ENCODE peak calls at places on chromosomes 7 and 10, in seven cellular contexts. One of them, this sample, is unnamed.

GRCh38 chr7:91128574-91129348 is 135.5 kb upstream of the FZD1 start:
- DNase-seq in stimulated activated CD8-positive, alpha-beta memory T cell treated with anti-CD3 and anti-CD28 coated beads, Interleukin-4, amount 100 ng/mL, for 1 hour: no peak
- DNase-seq in neuronal stem cell: no peak
- DNase-seq in ureter: no peak
- DNase-seq in fibroblast of pulmonary artery: peak; percentile 7
- DNase-seq in colonic mucosa: no peak
- DNase-seq in T-helper 1 cell: no peak
- DNase-seq in this sample: no peak

GRCh38 chr10:31603245-31604087 is 284.4 kb downstream of the ZEB1 start:
- DNase-seq in stimulated activated CD8-positive, alpha-beta memory T cell treated with anti-CD3 and anti-CD28 coated beads, Interleukin-4, amount 100 ng/mL, for 1 hour: peak; percentile 39
- DNase-seq in neuronal stem cell: peak; percentile 95
- DNase-seq in ureter: peak; percentile 96
- DNase-seq in fibroblast of pulmonary artery: peak; percentile 91
- DNase-seq in colonic mucosa: peak; percentile 93
- DNase-seq in T-helper 1 cell: peak; percentile 47
- DNase-seq in this sample: no peak

GRCh38 chr7:38020134-38020533 is 99.7 kb downstream of the EPDR1 start:
- DNase-seq in stimulated activated CD8-positive, alpha-beta memory T cell treated with anti-CD3 and anti-CD28 coated beads, Interleukin-4, amount 100 ng/mL, for 1 hour: no peak
- DNase-seq in neuronal stem cell: no peak
- DNase-seq in ureter: no peak
- DNase-seq in fibroblast of pulmonary artery: no peak
- DNase-seq in colonic mucosa: no peak
- DNase-seq in T-helper 1 cell: no peak
- DNase-seq in this sample: no peak

GRCh38 chr10:112278871-112279270 is 4.3 kb upstream of the TECTB start:
- DNase-seq in stimulated activated CD8-positive, alpha-beta memory T cell treated with anti-CD3 and anti-CD28 coated beads, Interleukin-4, amount 100 ng/mL, for 1 hour: no peak
- DNase-seq in neuronal stem cell: no peak
- DNase-seq in ureter: no peak
- DNase-seq in fibroblast of pulmonary artery: no peak
- DNase-seq in colonic mucosa: no peak
- DNase-seq in T-helper 1 cell: no peak
- DNase-seq in this sample: no peak

GRCh38 chr7:145624618-145625017 is 492.0 kb upstream of the CNTNAP2 start:
- DNase-seq in stimulated activated CD8-positive, alpha-beta memory T cell treated with anti-CD3 and anti-CD28 coated beads, Interleukin-4, amount 100 ng/mL, for 1 hour: no peak
- DNase-seq in neuronal stem cell: no peak
- DNase-seq in ureter: no peak
- DNase-seq in fibroblast of pulmonary artery: no peak
- DNase-seq in colonic mucosa: no peak
- DNase-seq in T-helper 1 cell: no peak
- DNase-seq in this sample: no peak

GRCh38 chr10:43867667-43868361 is 219.1 kb upstream of the ZNF32 start:
- DNase-seq in stimulated activated CD8-positive, alpha-beta memory T cell treated with anti-CD3 and anti-CD28 coated beads, Interleukin-4, amount 100 ng/mL, for 1 hour: no peak
- DNase-seq in neuronal stem cell: no peak
- DNase-seq in ureter: no peak
- DNase-seq in fibroblast of pulmonary artery: peak; percentile 82
- DNase-seq in colonic mucosa: no peak
- DNase-seq in T-helper 1 cell: no peak
- DNase-seq in this sample: no peak

GRCh38 chr10:76444034-76444800 is 1012.8 kb downstream of the LRMDA start:
- DNase-seq in stimulated activated CD8-positive, alpha-beta memory T cell treated with anti-CD3 and anti-CD28 coated beads, Interleukin-4, amount 100 ng/mL, for 1 hour: no peak
- DNase-seq in neuronal stem cell: no peak
- DNase-seq in ureter: no peak
- DNase-seq in fibroblast of pulmonary artery: peak; percentile 47
- DNase-seq in colonic mucosa: no peak
- DNase-seq in T-helper 1 cell: no peak
- DNase-seq in this sample: no peak

GRCh38 chr7:155884225-155885161 is 72.2 kb upstream of the SHH start:
- DNase-seq in stimulated activated CD8-positive, alpha-beta memory T cell treated with anti-CD3 and anti-CD28 coated beads, Interleukin-4, amount 100 ng/mL, for 1 hour: no peak
- DNase-seq in neuronal stem cell: no peak
- DNase-seq in ureter: no peak
- DNase-seq in fibroblast of pulmonary artery: no peak
- DNase-seq in colonic mucosa: no peak
- DNase-seq in T-helper 1 cell: no peak
- DNase-seq in this sample: no peak

GRCh38 chr7:22105550-22105949 is 159.9 kb upstream of the CDCA7L start:
- DNase-seq in stimulated activated CD8-positive, alpha-beta memory T cell treated with anti-CD3 and anti-CD28 coated beads, Interleukin-4, amount 100 ng/mL, for 1 hour: no peak
- DNase-seq in neuronal stem cell: no peak
- DNase-seq in ureter: no peak
- DNase-seq in fibroblast of pulmonary artery: no peak
- DNase-seq in colonic mucosa: no peak
- DNase-seq in T-helper 1 cell: no peak
- DNase-seq in this sample: no peak

GRCh38 chr7:53624391-53624790 is 589.0 kb downstream of the POM121L12 start:
- DNase-seq in stimulated activated CD8-positive, alpha-beta memory T cell treated with anti-CD3 and anti-CD28 coated beads, Interleukin-4, amount 100 ng/mL, for 1 hour: no peak
- DNase-seq in neuronal stem cell: no peak
- DNase-seq in ureter: no peak
- DNase-seq in fibroblast of pulmonary artery: no peak
- DNase-seq in colonic mucosa: no peak
- DNase-seq in T-helper 1 cell: no peak
- DNase-seq in this sample: no peak

GRCh38 chr7:100477871-100478248 is 1.2 kb downstream of the TSC22D4 start:
- DNase-seq in stimulated activated CD8-positive, alpha-beta memory T cell treated with anti-CD3 and anti-CD28 coated beads, Interleukin-4, amount 100 ng/mL, for 1 hour: no peak
- DNase-seq in neuronal stem cell: no peak
- DNase-seq in ureter: no peak
- DNase-seq in fibroblast of pulmonary artery: no peak
- DNase-seq in colonic mucosa: no peak
- DNase-seq in T-helper 1 cell: no peak
- DNase-seq in this sample: no peak

GRCh38 chr10:33376976-33377657 is 42.6 kb upstream of the NRP1 start:
- DNase-seq in stimulated activated CD8-positive, alpha-beta memory T cell treated with anti-CD3 and anti-CD28 coated beads, Interleukin-4, amount 100 ng/mL, for 1 hour: no peak
- DNase-seq in neuronal stem cell: no peak
- DNase-seq in ureter: no peak
- DNase-seq in fibroblast of pulmonary artery: peak; percentile 71
- DNase-seq in colonic mucosa: no peak
- DNase-seq in T-helper 1 cell: no peak
- DNase-seq in this sample: no peak

GRCh38 chr7:85947767-85948166 is 695.9 kb upstream of the GRM3 start:
- DNase-seq in stimulated activated CD8-positive, alpha-beta memory T cell treated with anti-CD3 and anti-CD28 coated beads, Interleukin-4, amount 100 ng/mL, for 1 hour: no peak
- DNase-seq in neuronal stem cell: no peak
- DNase-seq in ureter: no peak
- DNase-seq in fibroblast of pulmonary artery: no peak
- DNase-seq in colonic mucosa: no peak
- DNase-seq in T-helper 1 cell: no peak
- DNase-seq in this sample: no peak

GRCh38 chr7:52119537-52119936 is 802.9 kb upstream of the COBL start:
- DNase-seq in stimulated activated CD8-positive, alpha-beta memory T cell treated with anti-CD3 and anti-CD28 coated beads, Interleukin-4, amount 100 ng/mL, for 1 hour: no peak
- DNase-seq in neuronal stem cell: peak; percentile 57
- DNase-seq in ureter: no peak
- DNase-seq in fibroblast of pulmonary artery: no peak
- DNase-seq in colonic mucosa: no peak
- DNase-seq in T-helper 1 cell: no peak
- DNase-seq in this sample: no peak